ENCODE peak calls at places on chromosomes 1 and 21, in five cellular contexts. One of them, this sample, is unnamed.

GRCh38 chr1:111441573-111442192 is 7.4 kb downstream of the WDR77 start:
- DNase-seq in astrocyte of the hippocampus: peak; percentile 26
- DNase-seq in neural crest cell: peak; percentile 32
- DNase-seq in GDM1: peak; percentile 14
- DNase-seq in naive B cell: peak; percentile 61
- DNase-seq in this sample: peak; percentile 14

GRCh38 chr1:67446893-67447292 is 16.7 kb upstream of the SERBP1 start:
- DNase-seq in astrocyte of the hippocampus: no peak
- DNase-seq in neural crest cell: no peak
- DNase-seq in GDM1: no peak
- DNase-seq in naive B cell: no peak
- DNase-seq in this sample: no peak

GRCh38 chr1:60130703-60131102 is 57.1 kb upstream of the C1orf87 start:
- DNase-seq in astrocyte of the hippocampus: peak; percentile 37
- DNase-seq in neural crest cell: no peak
- DNase-seq in GDM1: no peak
- DNase-seq in naive B cell: no peak
- DNase-seq in this sample: peak; percentile 47

GRCh38 chr1:181255270-181255929 is 166.9 kb downstream of the IER5 start:
- DNase-seq in astrocyte of the hippocampus: peak; percentile 83
- DNase-seq in neural crest cell: no peak
- DNase-seq in GDM1: no peak
- DNase-seq in naive B cell: no peak
- DNase-seq in this sample: peak; percentile 97

GRCh38 chr1:4638347-4638734 is 16.1 kb upstream of the AJAP1 start:
- DNase-seq in astrocyte of the hippocampus: no peak
- DNase-seq in neural crest cell: no peak
- DNase-seq in GDM1: no peak
- DNase-seq in naive B cell: no peak
- DNase-seq in this sample: no peak

GRCh38 chr21:45479691-45480675 is 62.3 kb downstream of the SLC19A1 start:
- DNase-seq in astrocyte of the hippocampus: no peak
- DNase-seq in neural crest cell: no peak
- DNase-seq in GDM1: no peak
- DNase-seq in naive B cell: no peak
- DNase-seq in this sample: no peak

GRCh38 chr1:39902121-39902807 is 547 bp upstream of the MYCL start:
- DNase-seq in astrocyte of the hippocampus: peak; percentile 76
- DNase-seq in neural crest cell: peak; percentile 43
- DNase-seq in GDM1: no peak
- DNase-seq in naive B cell: peak; percentile 57
- DNase-seq in this sample: peak; percentile 53

GRCh38 chr21:17514124-17514481 is 1.3 kb downstream of the CXADR start:
- DNase-seq in astrocyte of the hippocampus: peak; percentile 56
- DNase-seq in neural crest cell: no peak
- DNase-seq in GDM1: no peak
- DNase-seq in naive B cell: no peak
- DNase-seq in this sample: peak; percentile 35

GRCh38 chr1:31584869-31585735 is 8.8 kb downstream of the TINAGL1 start:
- DNase-seq in astrocyte of the hippocampus: no peak
- DNase-seq in neural crest cell: no peak
- DNase-seq in GDM1: no peak
- DNase-seq in naive B cell: no peak
- DNase-seq in this sample: no peak